ENCODE peak calls at places on chromosomes 11 and 22, in eight cellular contexts. D, E, R, Y, W, X, U and T are unnamed samples.

GRCh38 chr22:20741634-20742581 is 32.0 kb upstream of the SERPIND1 start:
- DNase-seq in E (peak; percentile 42), X (peak; percentile 37), U (peak; percentile 65), R (peak; percentile 18), W (peak; percentile 17), D (peak; percentile 50), Y (peak; percentile 77), T (peak; percentile 59)

GRCh38 chr11:100740440-100740839 is 53.4 kb downstream of the ARHGAP42 start:
- DNase-seq in R (no peak), X (no peak), Y (no peak), E (no peak), W (no peak), U (peak; percentile 27), D (no peak), T (no peak)

GRCh38 chr11:119571311-119571710 is 148.3 kb upstream of the THY1 start:
- DNase-seq in R (no peak), E (no peak), Y (no peak), X (no peak), D (no peak), W (no peak), U (no peak), T (no peak)

GRCh38 chr11:77669848-77670511 is 32.4 kb upstream of the CLNS1A start:
- DNase-seq in D (peak; percentile 4), U (peak; percentile 68), W (no peak), E (peak; percentile 30), Y (no peak), X (no peak), R (no peak), T (no peak)

GRCh38 chr11:121112498-121113455 is 11.7 kb downstream of the TECTA start:
- DNase-seq in W (peak; percentile 68), E (peak; percentile 89), X (peak; percentile 81), Y (peak; percentile 95), D (peak; percentile 89), R (peak; percentile 35), U (peak; percentile 87), T (peak; percentile 41)

GRCh38 chr11:106466441-106467190 is 389.2 kb downstream of the AASDHPPT start:
- DNase-seq in Y (no peak), U (peak; percentile 65), D (peak; percentile 78), R (no peak), E (peak; percentile 51), W (no peak), X (peak; percentile 9), T (no peak)

GRCh38 chr11:95387319-95387718 is 156.3 kb upstream of the SESN3 start:
- DNase-seq in W (no peak), D (no peak), R (no peak), E (no peak), U (no peak), Y (no peak), X (no peak), T (no peak)

GRCh38 chr11:76030286-76030685 is 176.0 kb downstream of the WNT11 start:
- DNase-seq in U (peak; percentile 99), X (no peak), W (no peak), R (no peak), Y (peak; percentile 27), D (no peak), E (no peak), T (no peak)

GRCh38 chr11:29006668-29007067 is 898.5 kb downstream of the METTL15 start:
- DNase-seq in W (no peak), R (no peak), X (no peak), U (no peak), Y (no peak), E (no peak), D (no peak), T (no peak)

GRCh38 chr22:50734986-50735738 is 2.8 kb upstream of the ACR start:
- DNase-seq in R (no peak), W (no peak), E (no peak), D (no peak), X (no peak), U (no peak), Y (no peak), T (no peak)

GRCh38 chr22:17590586-17590985 is 27.3 kb downstream of the SLC25A18 start:
- DNase-seq in X (no peak), R (no peak), E (no peak), Y (no peak), D (no peak), W (no peak), U (no peak), T (no peak)

GRCh38 chr22:29302681-29303465 is 3.6 kb upstream of the GAS2L1 start:
- DNase-seq in W (no peak), E (no peak), Y (peak; percentile 21), R (no peak), X (no peak), U (no peak), D (no peak), T (no peak)

GRCh38 chr22:19440411-19441195 is 6.9 kb downstream of the C22orf39 start:
- DNase-seq in W (no peak), E (no peak), Y (no peak), D (no peak), X (no peak), R (no peak), U (no peak), T (no peak)

GRCh38 chr11:959608-960007 is 33.9 kb downstream of the AP2A2 start:
- DNase-seq in E (peak; percentile 25), U (no peak), X (no peak), R (no peak), Y (no peak), W (no peak), D (no peak), T (no peak)

GRCh38 chr11:78690588-78690987 is 115.9 kb upstream of the NARS2 start:
- DNase-seq in X (no peak), W (no peak), E (no peak), R (no peak), D (no peak), U (peak; percentile 88), Y (no peak), T (no peak)

GRCh38 chr11:75733346-75734107 is 15.9 kb downstream of the MOGAT2 start:
- DNase-seq in X (peak; percentile 39), D (peak; percentile 38), Y (no peak), U (peak; percentile 31), R (no peak), E (peak; percentile 57), W (no peak), T (no peak)

GRCh38 chr11:12540075-12540685 is 134.0 kb upstream of the TEAD1 start:
- DNase-seq in D (peak; percentile 68), U (peak; percentile 27), E (no peak), X (no peak), W (no peak), R (peak; percentile 10), Y (peak; percentile 17), T (no peak)

GRCh38 chr22:49770454-49771265 is 57.0 kb downstream of the BRD1 start:
- DNase-seq in W (no peak), Y (no peak), E (no peak), X (no peak), U (no peak), R (no peak), D (no peak), T (no peak)

GRCh38 chr11:90343670-90344069 is 120.8 kb upstream of the CHORDC1 start:
- DNase-seq in Y (no peak), U (no peak), D (no peak), E (no peak), W (no peak), R (no peak), X (no peak), T (no peak)

DNA sequence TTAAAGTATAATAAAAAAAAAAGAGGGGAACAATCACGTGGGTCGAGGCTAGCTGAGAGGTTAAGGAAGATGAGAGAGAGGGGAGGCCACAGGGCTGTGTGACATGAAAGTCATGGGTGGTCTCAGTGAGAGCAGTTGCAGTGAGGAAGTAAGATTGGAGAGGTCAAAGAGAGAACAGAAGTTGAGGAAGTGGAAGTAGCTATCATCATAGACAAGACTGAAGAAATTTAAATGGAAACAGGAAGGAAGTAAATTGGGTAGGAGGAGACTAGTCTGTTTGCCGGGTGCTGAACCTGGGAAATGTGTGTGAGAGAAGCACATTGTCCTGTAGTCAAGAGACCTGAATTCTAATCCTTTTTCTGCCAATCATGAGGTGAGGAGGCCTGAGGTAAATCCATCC is 79.9 kb upstream of the CD44 start:
- DNase-seq in E (no peak), X (no peak), W (no peak), U (no peak), D (no peak), R (no peak), Y (no peak), T (peak; percentile 59)
- TF ChIP-seq EZH2phosphoT487 in E (no peak), X (no peak), W (no peak), U (no peak), D (no peak), R (no peak), Y (no peak), T (no peak)

GRCh38 chr22:42676059-42676607 is 26.9 kb upstream of the CYB5R3 start:
- DNase-seq in R (no peak), W (no peak), X (no peak), D (peak; percentile 45), U (no peak), Y (no peak), E (no peak), T (no peak)
- H2AFZ ChIP-seq in R (no peak overlapping the region), W (no peak overlapping the region), X (no peak overlapping the region), D (peak overlapping the region; percentile 65), U (no peak overlapping the region), Y (peak overlapping the region; percentile 59), E (no peak overlapping the region), T (no peak overlapping the region)

GRCh38 chr11:65437436-65438227 is 15.0 kb downstream of the NEAT1 start:
- DNase-seq in R (no peak), X (no peak), W (no peak), U (no peak), D (peak; percentile 44), E (peak; percentile 3), Y (no peak), T (no peak)
- H3K4me3 ChIP-seq in R (no peak overlapping the region), X (no peak overlapping the region), W (no peak overlapping the region), U (no peak overlapping the region), D (peak overlapping the region; percentile 35), E (no peak overlapping the region), Y (no peak overlapping the region), T (no peak overlapping the region)

GRCh38 chr11:128196235-128196634 is 391.1 kb downstream of the ETS1 start:
- DNase-seq in Y (no peak), D (peak; percentile 63), X (no peak), E (no peak), W (no peak), R (no peak), U (no peak), T (no peak)

GRCh38 chr11:128193633-128194032 is 393.7 kb downstream of the ETS1 start:
- DNase-seq in U (no peak), R (no peak), D (no peak), E (no peak), Y (no peak), W (no peak), X (no peak), T (no peak)

GRCh38 chr11:128195057-128195751 is 392.2 kb downstream of the ETS1 start:
- DNase-seq in Y (no peak), W (no peak), R (no peak), D (no peak), E (no peak), X (no peak), U (no peak), T (no peak)

GRCh38 chr11:128194226-128194625 is 393.1 kb downstream of the ETS1 start:
- DNase-seq in U (no peak), W (no peak), R (no peak), E (no peak), D (no peak), X (no peak), Y (no peak), T (no peak)

DNA sequence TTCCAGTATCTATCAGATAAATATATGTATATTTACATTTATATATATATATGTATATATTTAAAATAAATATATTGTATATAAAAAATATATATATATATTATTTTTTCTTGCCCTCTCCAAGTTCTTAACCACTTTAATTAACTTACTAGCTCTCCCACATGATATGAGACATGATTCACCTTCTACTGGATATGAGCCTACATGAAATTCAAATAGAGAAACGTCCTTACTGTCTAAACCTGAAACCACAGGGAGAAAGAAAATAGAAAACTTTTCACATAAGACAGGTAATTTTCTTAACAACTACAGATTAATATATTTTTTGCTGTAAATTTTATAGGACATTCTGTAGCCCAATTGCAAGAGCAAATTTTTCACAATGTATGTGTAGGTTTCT is 391.6 kb downstream of the ETS1 start:
- DNase-seq in R (no peak), U (no peak), X (no peak), E (no peak), Y (no peak), D (peak; percentile 46), W (no peak), T (no peak)
- TF ChIP-seq EZH2phosphoT487 in R (no peak), U (no peak), X (no peak), E (no peak), Y (no peak), D (no peak), W (no peak), T (no peak)